ENCODE peak calls at places on chromosomes 16 and 17, in six cellular contexts. E, I, V, Q, Z and N are unnamed samples. For H3K4me1, the result is how much of the 10 kb centered on the place peaks cover.

GRCh38 chr17:67717192-67717623 is 528 bp upstream of the NOL11 start:
- DNase-seq in E (no peak), I (no peak), V (no peak), Q (no peak), Z (no peak), N (no peak)

GRCh38 chr16:85086347-85087291 is 25.7 kb downstream of the CIBAR2 start:
- DNase-seq in E (peak), I (peak), V (peak), Q (peak), Z (peak), N (no peak)

GRCh38 chr16:64253114-64253513 is 868.7 kb downstream of the CDH11 start:
- DNase-seq in E (no peak), I (no peak), V (no peak), Q (no peak), Z (no peak), N (no peak)

GRCh38 chr16:50308237-50308965 is 42.0 kb downstream of the ADCY7 start:
- DNase-seq in E (no peak), I (no peak), V (no peak), Q (no peak), Z (no peak), N (no peak)

GRCh38 chr17:74972107-74972972 is at the start of gene HID1:
- DNase-seq in E (peak), I (peak), V (peak), Q (peak), Z (no peak), N (no peak)

GRCh38 chr17:74393323-74393942 is 26.1 kb downstream of the GPR142 start:
- DNase-seq in E (no peak), I (no peak), V (peak), Q (no peak), Z (no peak), N (no peak)

GRCh38 chr17:69723316-69723715 is 308.8 kb downstream of the MAP2K6 start:
- DNase-seq in E (no peak), I (no peak), V (no peak), Q (no peak), Z (no peak), N (no peak)

GRCh38 chr16:84239186-84239790 is 524 bp downstream of the KCNG4 start:
- DNase-seq in E (no peak), I (no peak), V (no peak), Q (no peak), Z (no peak), N (no peak)

GRCh38 chr17:59427425-59427921 is 96.0 kb downstream of the YPEL2 start:
- DNase-seq in E (no peak), I (no peak), V (no peak), Q (no peak), Z (no peak), N (no peak)

GRCh38 chr17:73091770-73092517 is 544 bp downstream of the SLC39A11 start:
- DNase-seq in E (peak), I (peak), V (peak), Q (no peak), Z (no peak), N (peak)

GRCh38 chr17:58576679-58577367 is 62.4 kb upstream of the MTMR4 start:
- DNase-seq in E (no peak), I (no peak), V (no peak), Q (no peak), Z (no peak), N (no peak)

GRCh38 chr17:30821751-30822723 is 2.5 kb downstream of the CRLF3 start:
- DNase-seq in E (no peak), I (no peak), V (no peak), Q (no peak), Z (no peak), N (no peak)

GRCh38 chr17:28532063-28532960 is 20.1 kb downstream of the UNC119 start:
- DNase-seq in E (no peak), I (no peak), V (no peak), Q (no peak), Z (no peak), N (no peak)

GRCh38 chr17:2708585-2709172 is 2.9 kb downstream of the CLUH start:
- DNase-seq in E (no peak), I (no peak), V (peak), Q (no peak), Z (no peak), N (peak)

GRCh38 chr17:56528636-56529170 is 64.8 kb upstream of the NOG start:
- DNase-seq in E (no peak), I (no peak), V (no peak), Q (no peak), Z (no peak), N (no peak)

GRCh38 chr16:24845726-24846547 is at the start of gene SLC5A11:
- DNase-seq in E (no peak), I (no peak), V (no peak), Q (no peak), Z (no peak), N (no peak)

GRCh38 chr17:57068222-57068658 is 16.8 kb upstream of the AKAP1 start:
- DNase-seq in E (no peak), I (no peak), V (no peak), Q (no peak), Z (no peak), N (peak)

GRCh38 chr16:66306366-66307150 is 59.9 kb upstream of the CDH5 start:
- DNase-seq in E (no peak), I (no peak), V (no peak), Q (no peak), Z (no peak), N (no peak)

GRCh38 chr17:29205047-29205446 is 24.8 kb upstream of the MYO18A start:
- DNase-seq in E (no peak), I (no peak), V (peak), Q (no peak), Z (no peak), N (no peak)

GRCh38 chr16:78444-79145 is 570 bp downstream of the MPG start:
- DNase-seq in E (peak), I (peak), V (peak), Q (no peak), Z (no peak), N (no peak)

GRCh38 chr16:49703494-49703893 is 152.4 kb downstream of the ZNF423 start:
- DNase-seq in E (no peak), I (no peak), V (no peak), Q (no peak), Z (no peak), N (no peak)

GRCh38 chr17:42894283-42895184 is 6.1 kb upstream of the G6PC1 start:
- DNase-seq in E (no peak), I (no peak), V (no peak), Q (no peak), Z (no peak), N (peak)

GRCh38 chr17:3964203-3965122 is at the start of gene ATP2A3:
- DNase-seq in E (peak), I (no peak), V (no peak), Q (no peak), Z (no peak), N (peak)

GRCh38 chr16:54526916-54527315 is 240.3 kb upstream of the IRX3 start:
- DNase-seq in E (no peak), I (no peak), V (no peak), Q (no peak), Z (no peak), N (no peak)

GRCh38 chr16:66227766-66228530 is 138.5 kb upstream of the CDH5 start:
- DNase-seq in E (no peak), I (no peak), V (no peak), Q (no peak), Z (no peak), N (peak)

GRCh38 chr17:73286863-73287296 is 24.9 kb downstream of the CDC42EP4 start:
- DNase-seq in E (no peak), I (no peak), V (peak), Q (no peak), Z (no peak), N (no peak)

GRCh38 chr17:81053043-81053970 is 18.4 kb downstream of the BAIAP2 start:
- DNase-seq in E (no peak), I (no peak), V (no peak), Q (no peak), Z (no peak), N (no peak)
- H3K4me1 ChIP-seq in E (under half), I (under half), V (under half), Q (under half), Z (under half), N (under half)

DNA sequence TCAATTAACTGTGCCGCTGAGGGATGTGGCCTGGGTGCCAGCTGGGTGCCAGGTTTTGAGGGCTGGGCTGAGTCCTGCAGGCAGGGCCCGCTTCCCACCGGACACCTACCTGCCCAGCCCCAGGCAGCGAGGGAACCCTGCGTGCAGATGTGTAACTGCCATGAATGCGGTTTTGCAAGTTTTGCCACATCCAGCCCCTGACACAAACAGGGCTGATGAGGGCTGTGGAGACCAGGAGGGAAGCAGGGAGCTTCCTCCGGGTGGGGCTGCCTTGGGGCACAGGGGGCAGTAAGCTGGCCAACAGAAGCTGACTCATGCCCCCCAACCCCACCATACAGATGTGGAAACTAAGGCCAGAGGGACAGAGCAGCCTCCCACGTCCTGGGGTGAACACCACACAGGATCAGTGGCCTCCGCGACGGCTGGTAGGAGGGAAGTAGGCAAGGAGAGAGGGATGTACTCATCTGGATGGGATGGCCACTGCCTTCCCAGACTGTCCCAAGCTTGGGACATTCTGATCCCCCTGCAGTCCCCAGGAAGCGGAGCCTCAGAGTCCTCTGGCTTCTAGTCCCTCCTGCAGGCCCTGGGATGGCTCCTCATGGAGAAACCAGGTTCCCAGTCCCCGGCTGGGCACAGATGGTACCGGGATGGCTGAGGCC is 1.6 kb downstream of the UBALD1 start:
- DNase-seq in E (no peak), I (peak), V (no peak), Q (peak), Z (no peak), N (no peak)
- H3K27ac ChIP-seq in E (peak), I (peak), V (no peak), Q (peak), Z (peak), N (no peak)

GRCh38 chr17:8163978-8164814 is 1.4 kb upstream of the VAMP2 start:
- DNase-seq in E (peak), I (peak), V (peak), Q (peak), Z (no peak), N (peak)
- H3K4me3 ChIP-seq in E (no peak), I (no peak), V (no peak), Q (peak), Z (peak), N (no peak)

GRCh38 chr17:64003526-64004121 is 5.5 kb downstream of the PRR29 start:
- DNase-seq in E (no peak), I (no peak), V (peak), Q (no peak), Z (no peak), N (peak)

GRCh38 chr17:64006361-64007088 is 8.4 kb downstream of the PRR29 start:
- DNase-seq in E (no peak), I (no peak), V (peak), Q (no peak), Z (no peak), N (peak)

GRCh38 chr17:64005734-64006167 is 7.6 kb downstream of the PRR29 start:
- DNase-seq in E (peak), I (no peak), V (peak), Q (no peak), Z (no peak), N (peak)

GRCh38 chr17:64004218-64004770 is 6.1 kb downstream of the PRR29 start:
- DNase-seq in E (no peak), I (no peak), V (no peak), Q (no peak), Z (no peak), N (no peak)

DNA sequence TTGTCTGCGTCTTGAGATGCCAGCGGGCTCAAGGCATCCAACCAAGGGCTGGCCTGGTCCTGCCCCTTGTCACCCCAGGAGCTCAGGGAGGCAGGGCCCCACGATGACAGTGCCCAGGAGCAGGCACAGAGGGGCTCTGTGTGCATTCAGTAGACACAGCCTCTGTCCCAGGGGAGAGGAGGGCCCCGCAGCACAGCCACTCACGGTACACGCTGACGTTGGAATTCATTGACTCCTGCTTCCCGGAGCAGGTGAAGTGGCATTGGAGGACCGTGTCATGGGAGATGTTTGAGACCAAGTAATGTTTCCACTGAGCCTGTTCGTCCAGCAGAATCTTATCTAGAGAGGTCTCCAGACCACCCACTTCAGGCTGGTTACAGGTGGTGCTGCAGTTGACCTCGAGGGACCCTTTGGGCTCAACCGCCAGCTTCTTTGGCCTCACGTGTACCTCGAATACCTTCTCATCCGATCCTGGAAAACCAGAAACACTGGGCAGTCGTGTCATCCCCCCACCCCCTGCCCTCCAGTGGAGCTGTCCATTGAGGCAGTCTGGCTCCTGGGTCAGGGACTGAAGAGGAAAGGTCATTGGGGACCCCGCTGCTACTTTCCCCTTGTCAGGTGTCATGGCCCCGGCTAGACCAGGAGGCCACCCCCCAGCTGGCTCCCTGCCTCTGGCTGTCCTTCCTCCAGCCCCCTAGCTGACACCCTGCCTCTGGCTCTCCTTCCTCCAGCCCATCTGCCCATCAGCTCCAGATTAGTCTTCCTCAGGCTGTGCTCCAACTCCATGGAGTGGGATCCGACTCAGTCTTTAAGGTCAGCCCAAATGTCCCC is 7.0 kb downstream of the PRR29 start:
- DNase-seq in E (no peak), I (no peak), V (peak), Q (no peak), Z (no peak), N (no peak)
- H3K4me1 ChIP-seq in E (under half), I (under half), V (under half), Q (under half), Z (under half), N (under half)

GRCh38 chr16:58756650-58757332 is 22.7 kb upstream of the GOT2 start:
- DNase-seq in E (no peak), I (no peak), V (no peak), Q (no peak), Z (no peak), N (no peak)
- H3K27ac ChIP-seq in E (no peak), I (no peak), V (no peak), Q (no peak), Z (no peak), N (no peak)

DNA sequence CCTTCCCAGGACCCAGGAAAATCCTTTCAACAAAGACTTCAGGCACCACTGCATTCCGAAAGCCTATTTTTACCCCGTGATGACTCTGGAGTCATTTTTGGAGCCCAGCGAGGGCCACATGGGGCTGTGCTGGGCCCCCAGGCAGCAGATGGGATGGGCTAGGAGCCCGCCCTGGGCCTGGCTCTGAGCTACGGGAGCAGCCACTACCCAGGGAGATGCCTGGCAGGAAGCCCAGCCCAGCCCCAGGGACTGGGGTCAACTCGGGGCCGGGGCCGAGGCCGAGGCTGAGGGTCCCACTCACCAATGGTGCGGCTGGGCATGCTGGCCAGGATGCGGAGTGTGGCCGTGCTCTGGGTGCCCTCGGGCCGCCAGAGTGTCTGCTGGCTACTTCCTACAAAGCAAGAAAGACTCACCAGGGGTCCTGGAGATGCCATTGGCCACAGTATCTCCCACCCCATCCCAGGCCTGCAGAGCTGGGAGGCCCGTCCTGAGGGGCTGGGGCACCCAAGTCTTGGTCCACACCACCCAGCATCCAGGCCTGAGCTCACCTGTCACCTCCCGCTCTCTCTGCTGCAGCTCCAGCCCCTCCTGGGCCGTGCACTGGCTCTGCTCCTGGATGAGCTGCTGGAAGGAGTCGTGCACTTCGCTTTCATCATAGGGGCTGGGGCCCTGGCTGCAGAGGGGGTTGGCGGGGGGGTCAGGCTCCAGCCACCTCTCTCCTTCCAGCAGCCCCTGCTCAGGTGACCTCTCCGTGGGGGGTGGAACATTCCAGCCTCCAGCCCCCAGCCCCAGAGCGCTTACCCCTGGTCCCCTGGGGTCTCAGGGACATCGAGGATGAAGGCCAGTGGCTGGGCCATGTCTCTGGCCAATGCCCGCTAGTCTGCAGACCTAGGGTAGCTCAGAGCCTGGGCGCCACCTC is 2.3 kb downstream of the TMC6 start:
- DNase-seq in E (no peak), I (no peak), V (no peak), Q (no peak), Z (no peak), N (no peak)
- H3K4me3 ChIP-seq in E (no peak), I (no peak), V (no peak), Q (peak), Z (no peak), N (no peak)

DNA sequence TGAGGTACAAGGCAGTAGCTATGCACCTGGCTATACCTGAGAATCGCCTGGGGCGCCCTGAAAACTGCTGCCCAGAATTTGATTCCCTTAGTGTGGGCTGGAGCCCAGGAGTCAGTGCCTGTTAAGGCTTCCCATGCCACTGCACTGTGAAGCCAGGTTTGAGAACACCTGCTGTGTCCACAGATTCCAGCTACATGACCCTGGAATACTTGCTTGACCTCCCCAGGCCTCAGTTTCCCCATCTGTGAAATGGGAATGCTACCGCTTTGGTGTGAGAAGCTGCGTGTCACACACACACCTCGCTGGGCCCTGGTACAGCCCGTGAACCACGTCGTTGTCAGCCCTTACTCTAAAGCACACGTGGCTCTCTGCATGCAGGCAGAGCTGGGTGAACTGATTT is 271.0 kb downstream of the C16orf95 start:
- DNase-seq in E (no peak), I (no peak), V (no peak), Q (no peak), Z (no peak), N (no peak)
- H3K4me1 ChIP-seq in E (under half), I (under half), V (under half), Q (under half), Z (under half), N (under half)